ENCODE peak calls at places on chromosomes 11 and 22, in six cellular contexts. One of them, this sample, is unnamed. For H3K27me3, the result is how much of the 10 kb centered on the place peaks cover.

GRCh38 chr22:47465809-47466208 is 703.4 kb downstream of the TBC1D22A start:
- DNase-seq in PC-3: no peak
- DNase-seq in Peyer's patch: no peak
- DNase-seq in neural progenitor cell: no peak
- DNase-seq in cardiac muscle cell: no peak
- DNase-seq in HCT116: no peak
- DNase-seq in this sample: no peak

GRCh38 chr11:107916671-107917241 is 11.5 kb upstream of the RAB39A start:
- DNase-seq in cardiac muscle cell: peak
- DNase-seq in HCT116: no peak
- DNase-seq in Peyer's patch: peak
- DNase-seq in neural progenitor cell: peak
- DNase-seq in PC-3: peak
- DNase-seq in this sample: no peak

GRCh38 chr11:90593099-90593498 is 370.2 kb upstream of the CHORDC1 start:
- DNase-seq in Peyer's patch: no peak
- DNase-seq in cardiac muscle cell: no peak
- DNase-seq in neural progenitor cell: no peak
- DNase-seq in PC-3: no peak
- DNase-seq in HCT116: no peak
- DNase-seq in this sample: no peak

GRCh38 chr11:35335226-35335625 is 84.1 kb downstream of the SLC1A2 start:
- DNase-seq in HCT116: no peak
- DNase-seq in Peyer's patch: no peak
- DNase-seq in PC-3: no peak
- DNase-seq in neural progenitor cell: no peak
- DNase-seq in cardiac muscle cell: peak
- DNase-seq in this sample: no peak

GRCh38 chr11:11931461-11932055 is 76.9 kb downstream of the DKK3 start:
- DNase-seq in HCT116: peak
- DNase-seq in Peyer's patch: no peak
- DNase-seq in PC-3: peak
- DNase-seq in neural progenitor cell: peak
- DNase-seq in cardiac muscle cell: peak
- DNase-seq in this sample: no peak

GRCh38 chr11:113632981-113633380 is 73.1 kb downstream of the TMPRSS5 start:
- DNase-seq in HCT116: no peak
- DNase-seq in neural progenitor cell: no peak
- DNase-seq in PC-3: peak
- DNase-seq in Peyer's patch: no peak
- DNase-seq in cardiac muscle cell: peak
- DNase-seq in this sample: no peak

GRCh38 chr22:46563381-46564083 is 26.1 kb upstream of the CELSR1 start:
- DNase-seq in cardiac muscle cell: peak
- DNase-seq in Peyer's patch: peak
- DNase-seq in HCT116: peak
- DNase-seq in PC-3: peak
- DNase-seq in neural progenitor cell: peak
- DNase-seq in this sample: peak

GRCh38 chr11:112113539-112114457 is 27.1 kb downstream of the SDHD start:
- DNase-seq in PC-3: peak
- DNase-seq in neural progenitor cell: peak
- DNase-seq in Peyer's patch: no peak
- DNase-seq in cardiac muscle cell: peak
- DNase-seq in HCT116: peak
- DNase-seq in this sample: no peak

GRCh38 chr11:122198291-122198983 is 82.4 kb upstream of the BLID start:
- DNase-seq in PC-3: peak
- DNase-seq in cardiac muscle cell: peak
- DNase-seq in neural progenitor cell: no peak
- DNase-seq in HCT116: no peak
- DNase-seq in Peyer's patch: no peak
- DNase-seq in this sample: no peak

GRCh38 chr11:47186937-47187681 is 875 bp upstream of the PACSIN3 start:
- DNase-seq in cardiac muscle cell: peak
- DNase-seq in Peyer's patch: peak
- DNase-seq in neural progenitor cell: peak
- DNase-seq in PC-3: no peak
- DNase-seq in HCT116: no peak
- DNase-seq in this sample: peak

GRCh38 chr11:118896472-118896913 is 12.8 kb downstream of the CXCR5 start:
- DNase-seq in Peyer's patch: peak
- DNase-seq in HCT116: no peak
- DNase-seq in PC-3: no peak
- DNase-seq in neural progenitor cell: no peak
- DNase-seq in cardiac muscle cell: no peak
- DNase-seq in this sample: no peak

GRCh38 chr22:45164217-45165123 is 745 bp downstream of the NUP50 start:
- DNase-seq in cardiac muscle cell: peak
- DNase-seq in Peyer's patch: no peak
- DNase-seq in HCT116: no peak
- DNase-seq in neural progenitor cell: peak
- DNase-seq in PC-3: no peak
- DNase-seq in this sample: peak

GRCh38 chr11:890794-891600 is 19.6 kb downstream of the CHID1 start:
- DNase-seq in PC-3: no peak
- DNase-seq in cardiac muscle cell: no peak
- DNase-seq in HCT116: no peak
- DNase-seq in Peyer's patch: no peak
- DNase-seq in neural progenitor cell: peak
- DNase-seq in this sample: no peak

GRCh38 chr11:33742249-33742851 is 6.1 kb upstream of the CD59 start:
- DNase-seq in PC-3: peak
- DNase-seq in HCT116: no peak
- DNase-seq in neural progenitor cell: no peak
- DNase-seq in Peyer's patch: no peak
- DNase-seq in cardiac muscle cell: peak
- DNase-seq in this sample: no peak

GRCh38 chr11:72641900-72642814 is 32.1 kb downstream of the PDE2A start:
- DNase-seq in HCT116: no peak
- DNase-seq in PC-3: peak
- DNase-seq in cardiac muscle cell: peak
- DNase-seq in Peyer's patch: peak
- DNase-seq in neural progenitor cell: peak
- DNase-seq in this sample: no peak

GRCh38 chr11:107592256-107592655 is 1.3 kb downstream of the ELMOD1 start:
- DNase-seq in PC-3: no peak
- DNase-seq in neural progenitor cell: no peak
- DNase-seq in Peyer's patch: no peak
- DNase-seq in cardiac muscle cell: no peak
- DNase-seq in HCT116: no peak
- DNase-seq in this sample: no peak

GRCh38 chr11:116916872-116917271 is 79.5 kb upstream of the APOA1 start:
- DNase-seq in cardiac muscle cell: no peak
- DNase-seq in HCT116: no peak
- DNase-seq in Peyer's patch: no peak
- DNase-seq in neural progenitor cell: no peak
- DNase-seq in PC-3: no peak
- DNase-seq in this sample: no peak

GRCh38 chr11:96393753-96394348 is 4.0 kb downstream of the JRKL start:
- DNase-seq in neural progenitor cell: peak
- DNase-seq in cardiac muscle cell: peak
- DNase-seq in HCT116: peak
- DNase-seq in Peyer's patch: no peak
- DNase-seq in PC-3: peak
- DNase-seq in this sample: no peak

GRCh38 chr22:18927020-18927419 is 9.1 kb downstream of the PRODH start:
- DNase-seq in HCT116: no peak
- DNase-seq in cardiac muscle cell: no peak
- DNase-seq in Peyer's patch: no peak
- DNase-seq in PC-3: no peak
- DNase-seq in neural progenitor cell: no peak
- DNase-seq in this sample: no peak

GRCh38 chr11:92886243-92886905 is 83.1 kb upstream of the MTNR1B start:
- DNase-seq in Peyer's patch: no peak
- DNase-seq in PC-3: peak
- DNase-seq in neural progenitor cell: peak
- DNase-seq in cardiac muscle cell: peak
- DNase-seq in HCT116: peak
- DNase-seq in this sample: no peak

GRCh38 chr11:12569499-12570040 is 104.7 kb upstream of the TEAD1 start:
- DNase-seq in PC-3: no peak
- DNase-seq in HCT116: no peak
- DNase-seq in neural progenitor cell: no peak
- DNase-seq in cardiac muscle cell: peak
- DNase-seq in Peyer's patch: no peak
- DNase-seq in this sample: no peak

GRCh38 chr11:46290598-46291309 is 13.3 kb downstream of the CREB3L1 start:
- DNase-seq in HCT116: no peak
- DNase-seq in Peyer's patch: peak
- DNase-seq in neural progenitor cell: peak
- DNase-seq in cardiac muscle cell: peak
- DNase-seq in PC-3: peak
- DNase-seq in this sample: no peak

GRCh38 chr11:81237139-81237538 is 1496.5 kb downstream of the FAM181B start:
- DNase-seq in cardiac muscle cell: peak
- DNase-seq in Peyer's patch: peak
- DNase-seq in HCT116: no peak
- DNase-seq in neural progenitor cell: peak
- DNase-seq in PC-3: peak
- DNase-seq in this sample: no peak

GRCh38 chr11:112221263-112221835 is 4.9 kb upstream of the PTS start:
- DNase-seq in cardiac muscle cell: no peak
- DNase-seq in HCT116: no peak
- DNase-seq in PC-3: peak
- DNase-seq in neural progenitor cell: no peak
- DNase-seq in Peyer's patch: no peak
- DNase-seq in this sample: no peak

GRCh38 chr11:48044577-48044976 is 64.2 kb downstream of the PTPRJ start:
- DNase-seq in PC-3: no peak
- DNase-seq in neural progenitor cell: no peak
- DNase-seq in cardiac muscle cell: no peak
- DNase-seq in HCT116: no peak
- DNase-seq in Peyer's patch: no peak
- DNase-seq in this sample: no peak

DNA sequence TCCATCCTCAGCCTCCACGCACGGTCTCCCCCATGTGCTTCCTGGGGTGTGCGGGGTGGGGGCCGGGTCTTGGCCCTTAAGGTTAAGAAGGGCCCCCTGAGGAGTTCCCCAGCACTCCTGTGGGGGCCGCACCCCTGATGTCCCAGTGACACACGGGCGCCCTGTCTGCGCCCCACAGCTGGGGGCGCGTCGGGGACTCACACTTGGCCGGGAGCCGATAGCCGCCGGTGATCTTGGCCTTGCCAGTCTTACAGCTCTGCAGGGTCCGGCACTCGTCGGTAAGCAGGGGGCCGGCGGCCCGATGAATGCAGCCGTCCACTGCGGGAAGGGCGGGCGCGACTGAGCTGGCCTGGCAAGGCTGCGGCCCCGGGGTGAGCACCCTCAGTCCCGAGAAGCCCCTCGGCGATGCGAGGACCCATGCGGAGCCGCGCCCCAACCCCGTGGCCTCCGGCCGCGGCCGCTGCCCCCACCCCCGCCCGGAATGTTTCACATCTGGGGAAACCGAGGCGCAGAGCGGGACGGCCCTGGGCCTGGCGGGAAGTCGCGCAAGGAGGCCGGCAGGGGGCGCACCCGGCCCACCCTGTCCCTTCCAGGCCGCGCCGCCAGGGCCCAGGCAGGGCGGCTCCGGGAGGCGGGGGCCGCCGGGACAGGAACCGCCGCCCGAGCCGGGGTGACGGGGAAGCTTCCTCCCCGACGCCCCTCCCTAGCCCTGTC is 13.9 kb downstream of the OTUB1 start:
- DNase-seq in HCT116: no peak
- DNase-seq in PC-3: peak
- DNase-seq in Peyer's patch: peak
- DNase-seq in cardiac muscle cell: peak
- DNase-seq in neural progenitor cell: peak
- DNase-seq in this sample: no peak
- H3K4me3 ChIP-seq in HCT116: no peak
- H3K4me3 ChIP-seq in PC-3: peak
- H3K4me3 ChIP-seq in Peyer's patch: peak
- H3K4me3 ChIP-seq in cardiac muscle cell: peak
- H3K4me3 ChIP-seq in neural progenitor cell: peak
- H3K4me3 ChIP-seq in this sample: peak

GRCh38 chr11:79206951-79207350 is 233.9 kb downstream of the TENM4 start:
- DNase-seq in HCT116: no peak
- DNase-seq in neural progenitor cell: no peak
- DNase-seq in Peyer's patch: no peak
- DNase-seq in PC-3: no peak
- DNase-seq in cardiac muscle cell: no peak
- DNase-seq in this sample: no peak
- TF ChIP-seq CTCF in HCT116: no peak
- TF ChIP-seq CTCF in neural progenitor cell: no peak
- TF ChIP-seq CTCF in Peyer's patch: no peak
- TF ChIP-seq CTCF in PC-3: no peak
- TF ChIP-seq CTCF in cardiac muscle cell: no peak
- TF ChIP-seq CTCF in this sample: no peak

GRCh38 chr22:22094514-22094913 is 111.9 kb upstream of the TOP3B start:
- DNase-seq in PC-3: no peak
- DNase-seq in cardiac muscle cell: no peak
- DNase-seq in Peyer's patch: no peak
- DNase-seq in HCT116: no peak
- DNase-seq in neural progenitor cell: no peak
- DNase-seq in this sample: no peak
- H3K27me3 ChIP-seq in PC-3: half or more
- H3K27me3 ChIP-seq in cardiac muscle cell: half or more
- H3K27me3 ChIP-seq in Peyer's patch: under half
- H3K27me3 ChIP-seq in HCT116: under half
- H3K27me3 ChIP-seq in neural progenitor cell: half or more
- H3K27me3 ChIP-seq in this sample: under half

GRCh38 chr11:16607675-16608644 is 130.5 kb upstream of the C11orf58 start:
- DNase-seq in neural progenitor cell: peak
- DNase-seq in Peyer's patch: peak
- DNase-seq in PC-3: no peak
- DNase-seq in HCT116: no peak
- DNase-seq in cardiac muscle cell: peak
- DNase-seq in this sample: no peak
- H3K4me3 ChIP-seq in neural progenitor cell: peak
- H3K4me3 ChIP-seq in Peyer's patch: peak
- H3K4me3 ChIP-seq in PC-3: peak
- H3K4me3 ChIP-seq in HCT116: peak
- H3K4me3 ChIP-seq in cardiac muscle cell: peak
- H3K4me3 ChIP-seq in this sample: peak

GRCh38 chr11:67452141-67452952 is at the start of gene GPR152:
- DNase-seq in PC-3: no peak
- DNase-seq in Peyer's patch: peak
- DNase-seq in HCT116: no peak
- DNase-seq in cardiac muscle cell: no peak
- DNase-seq in neural progenitor cell: no peak
- DNase-seq in this sample: no peak
- TF ChIP-seq CTCF in PC-3: no peak
- TF ChIP-seq CTCF in Peyer's patch: no peak
- TF ChIP-seq CTCF in HCT116: no peak
- TF ChIP-seq CTCF in cardiac muscle cell: no peak
- TF ChIP-seq CTCF in neural progenitor cell: no peak
- TF ChIP-seq CTCF in this sample: no peak

GRCh38 chr11:2085251-2086066 is 53.7 kb downstream of the IGF2 start:
- DNase-seq in HCT116: no peak
- DNase-seq in PC-3: no peak
- DNase-seq in cardiac muscle cell: no peak
- DNase-seq in Peyer's patch: peak
- DNase-seq in neural progenitor cell: no peak
- DNase-seq in this sample: no peak
- H3K27me3 ChIP-seq in HCT116: under half
- H3K27me3 ChIP-seq in PC-3: under half
- H3K27me3 ChIP-seq in cardiac muscle cell: under half
- H3K27me3 ChIP-seq in Peyer's patch: under half
- H3K27me3 ChIP-seq in neural progenitor cell: under half
- H3K27me3 ChIP-seq in this sample: under half